ENCODE peak calls at places on chromosomes 7 and 10, in four cellular contexts. X is heart left ventricle, S is G401, Q is mesothelial cell of epicardium. A is an unnamed sample.

GRCh38 chr10:84065764-84066163 is 73.5 kb upstream of the GHITM start:
- DNase-seq in S (no peak), Q (no peak), X (no peak), A (no peak)

GRCh38 chr7:2037301-2037804 is 195.4 kb downstream of the MAD1L1 start:
- DNase-seq in Q (no peak), S (no peak), X (peak; percentile 17), A (no peak)

GRCh38 chr10:126375926-126376554 is 12.2 kb downstream of the ADAM12 start:
- DNase-seq in Q (no peak), X (no peak), S (no peak), A (no peak)

GRCh38 chr7:5421626-5422323 is 1.9 kb downstream of the TNRC18 start:
- DNase-seq in S (peak; percentile 61), X (peak; percentile 66), Q (no peak), A (peak; percentile 70)

GRCh38 chr7:133139350-133139749 is 57.5 kb upstream of the CHCHD3 start:
- DNase-seq in X (no peak), Q (peak; percentile 48), S (no peak), A (no peak)

GRCh38 chr7:139180700-139181311 is 50.2 kb upstream of the UBN2 start:
- DNase-seq in Q (no peak), X (no peak), S (no peak), A (no peak)

GRCh38 chr10:86100581-86101061 is 266.0 kb downstream of the GRID1 start:
- DNase-seq in Q (no peak), X (no peak), S (no peak), A (peak; percentile 43)

GRCh38 chr7:79282882-79283602 is 170.4 kb downstream of the MAGI2 start:
- DNase-seq in Q (no peak), X (no peak), S (no peak), A (no peak)

GRCh38 chr10:120392245-120392644 is 64.8 kb upstream of the PLPP4 start:
- DNase-seq in Q (no peak), X (no peak), S (no peak), A (no peak)

GRCh38 chr10:91590142-91590903 is 42.5 kb downstream of the PPP1R3C start:
- DNase-seq in X (peak; percentile 69), S (no peak), Q (no peak), A (peak; percentile 37)

GRCh38 chr7:91264924-91265681 is 870 bp downstream of the FZD1 start:
- DNase-seq in X (peak; percentile 75), S (peak; percentile 68), Q (peak; percentile 66), A (no peak)

GRCh38 chr7:47193003-47193402 is 388.9 kb downstream of the TNS3 start:
- DNase-seq in S (no peak), X (no peak), Q (no peak), A (no peak)

GRCh38 chr7:127527561-127527960 is 57.8 kb downstream of the GCC1 start:
- DNase-seq in Q (no peak), S (no peak), X (no peak), A (no peak)

GRCh38 chr7:48728799-48729198 is 195.5 kb upstream of the CDC14C start:
- DNase-seq in X (no peak), Q (no peak), S (no peak), A (no peak)

GRCh38 chr10:118543714-118544400 is 51.6 kb downstream of the PRLHR start:
- DNase-seq in X (peak; percentile 38), Q (no peak), S (peak; percentile 9), A (no peak)

GRCh38 chr10:131657985-131658330 is 242.8 kb upstream of the PPP2R2D start:
- DNase-seq in X (no peak), Q (no peak), S (no peak), A (no peak)

GRCh38 chr7:50610521-50611277 is 45.5 kb upstream of the DDC start:
- DNase-seq in X (no peak), Q (no peak), S (no peak), A (no peak)

GRCh38 chr10:90968448-90969086 is 47.7 kb upstream of the ANKRD1 start:
- DNase-seq in S (no peak), Q (no peak), X (no peak), A (no peak)

GRCh38 chr10:27413831-27414348 is 90.2 kb upstream of the RAB18 start:
- DNase-seq in S (no peak), X (no peak), Q (no peak), A (no peak)

GRCh38 chr7:20121404-20121803 is 95.8 kb downstream of the MACC1 start:
- DNase-seq in Q (no peak), X (no peak), S (no peak), A (no peak)

GRCh38 chr10:36375107-36375506 is 733.0 kb upstream of the FZD8 start:
- DNase-seq in S (no peak), Q (no peak), X (no peak), A (no peak)

GRCh38 chr7:151381333-151382078 is 28.3 kb downstream of the WDR86 start:
- DNase-seq in S (no peak), Q (no peak), X (no peak), A (no peak)

GRCh38 chr7:128406147-128406985 is 3.4 kb downstream of the IMPDH1 start:
- DNase-seq in X (no peak), S (no peak), Q (no peak), A (no peak)

GRCh38 chr7:139783647-139784385 is 6.0 kb upstream of the HIPK2 start:
- DNase-seq in S (no peak), Q (no peak), X (no peak), A (no peak)

GRCh38 chr10:80392250-80392649 is 16.1 kb upstream of the PRXL2A start:
- DNase-seq in Q (no peak), S (no peak), X (no peak), A (no peak)

GRCh38 chr7:29123611-29124190 is 22.6 kb downstream of the CPVL start:
- DNase-seq in Q (no peak), X (no peak), S (peak; percentile 59), A (no peak)

GRCh38 chr10:3495281-3495680 is 289.7 kb downstream of the KLF6 start:
- DNase-seq in S (no peak), X (no peak), Q (no peak), A (no peak)

GRCh38 chr7:36400606-36401005 is 10.9 kb downstream of the ANLN start:
- DNase-seq in S (no peak), Q (no peak), X (no peak), A (no peak)

GRCh38 chr7:155198206-155198892 is 99.3 kb upstream of the INSIG1 start:
- DNase-seq in Q (no peak), X (no peak), S (no peak), A (no peak)

GRCh38 chr7:111329367-111330234 is 232.7 kb downstream of the IMMP2L start:
- DNase-seq in S (no peak), X (no peak), Q (no peak), A (no peak)

GRCh38 chr7:96826089-96826488 is 116.4 kb upstream of the SEM1 start:
- DNase-seq in Q (no peak), X (no peak), S (no peak), A (no peak)